ENCODE peak calls at places on chromosomes 13 and 19, in eight cellular contexts. One of them, this sample, is unnamed.

GRCh38 chr13:30859326-30859725 is 46.7 kb upstream of the MEDAG start:
- DNase-seq in heart right ventricle: no peak
- DNase-seq in adrenal gland: peak; percentile 30
- DNase-seq in CD4-positive, alpha-beta T cell: no peak
- DNase-seq in transverse colon: no peak
- DNase-seq in AG04450: no peak
- DNase-seq in GM23248: no peak
- DNase-seq in CD8-positive, alpha-beta T cell: no peak
- DNase-seq in this sample: no peak

GRCh38 chr19:9306443-9306842 is 3.2 kb downstream of the ZNF699 start:
- DNase-seq in GM23248: peak; percentile 87
- DNase-seq in heart right ventricle: no peak
- DNase-seq in adrenal gland: no peak
- DNase-seq in transverse colon: no peak
- DNase-seq in AG04450: peak; percentile 23
- DNase-seq in CD4-positive, alpha-beta T cell: no peak
- DNase-seq in CD8-positive, alpha-beta T cell: no peak
- DNase-seq in this sample: no peak

GRCh38 chr13:90256746-90257145 is 1090.7 kb upstream of the MIR17HG start:
- DNase-seq in adrenal gland: no peak
- DNase-seq in CD4-positive, alpha-beta T cell: no peak
- DNase-seq in GM23248: no peak
- DNase-seq in CD8-positive, alpha-beta T cell: no peak
- DNase-seq in transverse colon: no peak
- DNase-seq in heart right ventricle: no peak
- DNase-seq in AG04450: no peak
- DNase-seq in this sample: no peak

GRCh38 chr19:15210323-15210774 is 9.6 kb upstream of the NOTCH3 start:
- DNase-seq in CD8-positive, alpha-beta T cell: no peak
- DNase-seq in adrenal gland: peak; percentile 76
- DNase-seq in transverse colon: no peak
- DNase-seq in heart right ventricle: peak; percentile 34
- DNase-seq in GM23248: peak; percentile 90
- DNase-seq in CD4-positive, alpha-beta T cell: no peak
- DNase-seq in AG04450: no peak
- DNase-seq in this sample: no peak

GRCh38 chr19:50510700-50511068 is 307 bp downstream of the JOSD2 start:
- DNase-seq in CD4-positive, alpha-beta T cell: no peak
- DNase-seq in transverse colon: no peak
- DNase-seq in adrenal gland: no peak
- DNase-seq in GM23248: no peak
- DNase-seq in AG04450: no peak
- DNase-seq in CD8-positive, alpha-beta T cell: no peak
- DNase-seq in heart right ventricle: no peak
- DNase-seq in this sample: no peak

GRCh38 chr13:93794197-93794885 is 567.7 kb downstream of the GPC6 start:
- DNase-seq in CD4-positive, alpha-beta T cell: no peak
- DNase-seq in AG04450: no peak
- DNase-seq in CD8-positive, alpha-beta T cell: no peak
- DNase-seq in adrenal gland: no peak
- DNase-seq in transverse colon: no peak
- DNase-seq in heart right ventricle: no peak
- DNase-seq in GM23248: peak; percentile 8
- DNase-seq in this sample: no peak

GRCh38 chr19:3387645-3388589 is 21.5 kb downstream of the NFIC start:
- DNase-seq in heart right ventricle: peak; percentile 79
- DNase-seq in transverse colon: peak; percentile 89
- DNase-seq in CD8-positive, alpha-beta T cell: no peak
- DNase-seq in adrenal gland: peak; percentile 95
- DNase-seq in CD4-positive, alpha-beta T cell: no peak
- DNase-seq in AG04450: no peak
- DNase-seq in GM23248: peak; percentile 74
- DNase-seq in this sample: peak; percentile 84

GRCh38 chr13:106259928-106260327 is 275.5 kb downstream of the EFNB2 start:
- DNase-seq in transverse colon: no peak
- DNase-seq in GM23248: no peak
- DNase-seq in CD8-positive, alpha-beta T cell: no peak
- DNase-seq in heart right ventricle: no peak
- DNase-seq in AG04450: no peak
- DNase-seq in CD4-positive, alpha-beta T cell: no peak
- DNase-seq in adrenal gland: no peak
- DNase-seq in this sample: no peak

GRCh38 chr19:43731854-43732253 is 16.0 kb downstream of the IRGC start:
- DNase-seq in CD8-positive, alpha-beta T cell: no peak
- DNase-seq in heart right ventricle: no peak
- DNase-seq in transverse colon: no peak
- DNase-seq in CD4-positive, alpha-beta T cell: no peak
- DNase-seq in adrenal gland: no peak
- DNase-seq in GM23248: no peak
- DNase-seq in AG04450: no peak
- DNase-seq in this sample: no peak
- H3K9me3 ChIP-seq in CD8-positive, alpha-beta T cell: no peaks in the 10 kb centered on the region
- H3K9me3 ChIP-seq in heart right ventricle: no peaks in the 10 kb centered on the region
- H3K9me3 ChIP-seq in transverse colon: no peaks in the 10 kb centered on the region
- H3K9me3 ChIP-seq in CD4-positive, alpha-beta T cell: no peaks in the 10 kb centered on the region
- H3K9me3 ChIP-seq in adrenal gland: no peaks in the 10 kb centered on the region
- H3K9me3 ChIP-seq in GM23248: no peaks in the 10 kb centered on the region
- H3K9me3 ChIP-seq in AG04450: no peaks in the 10 kb centered on the region
- H3K9me3 ChIP-seq in this sample: no peaks in the 10 kb centered on the region

GRCh38 chr19:56491399-56491798 is 14.3 kb upstream of the ZNF667 start:
- DNase-seq in GM23248: peak; percentile 26
- DNase-seq in CD8-positive, alpha-beta T cell: no peak
- DNase-seq in transverse colon: no peak
- DNase-seq in heart right ventricle: no peak
- DNase-seq in adrenal gland: no peak
- DNase-seq in CD4-positive, alpha-beta T cell: no peak
- DNase-seq in AG04450: no peak
- DNase-seq in this sample: no peak
- H3K9me3 ChIP-seq in GM23248: no peaks in the 10 kb centered on the region
- H3K9me3 ChIP-seq in CD8-positive, alpha-beta T cell: peaks cover 27% of the 10 kb centered on the region
- H3K9me3 ChIP-seq in transverse colon: peaks cover 43% of the 10 kb centered on the region
- H3K9me3 ChIP-seq in heart right ventricle: no peaks in the 10 kb centered on the region
- H3K9me3 ChIP-seq in adrenal gland: no peaks in the 10 kb centered on the region
- H3K9me3 ChIP-seq in CD4-positive, alpha-beta T cell: peaks cover 54% of the 10 kb centered on the region
- H3K9me3 ChIP-seq in AG04450: peaks cover 19% of the 10 kb centered on the region
- H3K9me3 ChIP-seq in this sample: no peaks in the 10 kb centered on the region

DNA sequence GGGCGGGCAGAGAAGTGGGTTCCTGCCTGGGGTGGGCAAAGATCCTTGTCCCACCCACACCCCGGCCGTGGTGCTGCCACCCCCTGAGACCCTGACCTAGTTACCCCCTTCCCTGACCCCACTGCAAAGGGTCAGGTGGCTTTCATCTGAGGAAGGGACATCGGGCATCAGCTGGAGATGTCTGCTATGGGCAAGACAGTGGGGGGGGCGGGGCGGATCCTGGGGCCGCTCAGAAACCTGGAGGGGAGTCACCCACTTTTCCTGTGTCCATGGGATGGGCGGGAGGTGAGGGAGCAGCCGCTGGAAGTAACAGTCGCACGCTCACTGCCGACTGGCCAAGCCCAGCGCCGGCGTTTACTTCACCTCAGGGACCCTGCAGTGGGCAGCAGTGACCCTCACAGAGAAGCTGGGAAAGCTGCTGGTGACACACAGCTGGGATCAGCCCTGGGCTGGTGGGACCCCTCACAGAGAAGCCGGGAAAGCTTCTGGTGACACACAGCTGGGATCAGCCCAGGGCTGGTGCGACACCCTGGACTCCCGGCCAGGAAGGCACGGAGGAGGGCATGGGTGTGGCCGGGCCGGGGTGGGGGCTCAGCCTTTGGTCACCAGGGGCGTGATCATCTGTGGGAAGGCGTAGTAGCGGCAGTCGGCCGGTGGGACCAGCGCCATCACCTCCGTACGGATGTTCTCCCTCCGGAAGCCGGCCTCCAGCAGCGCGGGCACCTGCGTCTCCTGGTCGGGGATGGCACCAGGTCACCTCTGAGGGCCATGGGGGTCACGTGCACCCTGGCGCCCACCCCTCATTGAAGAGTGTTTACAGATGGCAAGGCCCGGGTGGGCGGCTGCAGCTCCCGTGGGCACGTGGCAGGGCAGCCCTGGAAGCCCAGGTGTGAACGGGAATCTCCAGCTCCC is 4.3 kb downstream of the GAMT start:
- DNase-seq in AG04450: no peak
- DNase-seq in heart right ventricle: no peak
- DNase-seq in transverse colon: no peak
- DNase-seq in CD4-positive, alpha-beta T cell: no peak
- DNase-seq in CD8-positive, alpha-beta T cell: no peak
- DNase-seq in adrenal gland: no peak
- DNase-seq in GM23248: peak; percentile 38
- DNase-seq in this sample: peak; percentile 58
- H3K9me3 ChIP-seq in AG04450: no peaks in the 10 kb centered on the region
- H3K9me3 ChIP-seq in heart right ventricle: no peaks in the 10 kb centered on the region
- H3K9me3 ChIP-seq in transverse colon: no peaks in the 10 kb centered on the region
- H3K9me3 ChIP-seq in CD4-positive, alpha-beta T cell: no peaks in the 10 kb centered on the region
- H3K9me3 ChIP-seq in CD8-positive, alpha-beta T cell: no peaks in the 10 kb centered on the region
- H3K9me3 ChIP-seq in adrenal gland: no peaks in the 10 kb centered on the region
- H3K9me3 ChIP-seq in GM23248: no peaks in the 10 kb centered on the region
- H3K9me3 ChIP-seq in this sample: no peaks in the 10 kb centered on the region

GRCh38 chr19:52557231-52557995 is 12.7 kb upstream of the ZNF701 start:
- DNase-seq in adrenal gland: no peak
- DNase-seq in CD4-positive, alpha-beta T cell: no peak
- DNase-seq in heart right ventricle: no peak
- DNase-seq in CD8-positive, alpha-beta T cell: no peak
- DNase-seq in GM23248: no peak
- DNase-seq in transverse colon: no peak
- DNase-seq in AG04450: no peak
- DNase-seq in this sample: no peak
- H3K9me3 ChIP-seq in adrenal gland: no peaks in the 10 kb centered on the region
- H3K9me3 ChIP-seq in CD4-positive, alpha-beta T cell: peaks cover 87% of the 10 kb centered on the region
- H3K9me3 ChIP-seq in heart right ventricle: no peaks in the 10 kb centered on the region
- H3K9me3 ChIP-seq in CD8-positive, alpha-beta T cell: peaks cover 66% of the 10 kb centered on the region
- H3K9me3 ChIP-seq in GM23248: peaks cover 18% of the 10 kb centered on the region
- H3K9me3 ChIP-seq in transverse colon: peaks cover 90% of the 10 kb centered on the region
- H3K9me3 ChIP-seq in AG04450: peaks cover 72% of the 10 kb centered on the region
- H3K9me3 ChIP-seq in this sample: peaks cover 8% of the 10 kb centered on the region

GRCh38 chr13:77616027-77616426 is 80.5 kb downstream of the SCEL start:
- DNase-seq in CD4-positive, alpha-beta T cell: no peak
- DNase-seq in adrenal gland: no peak
- DNase-seq in transverse colon: no peak
- DNase-seq in AG04450: no peak
- DNase-seq in heart right ventricle: no peak
- DNase-seq in CD8-positive, alpha-beta T cell: no peak
- DNase-seq in GM23248: no peak
- DNase-seq in this sample: no peak

GRCh38 chr13:77619655-77620054 is 77.8 kb upstream of the SLAIN1 start:
- DNase-seq in CD8-positive, alpha-beta T cell: no peak
- DNase-seq in AG04450: no peak
- DNase-seq in heart right ventricle: no peak
- DNase-seq in CD4-positive, alpha-beta T cell: no peak
- DNase-seq in adrenal gland: no peak
- DNase-seq in GM23248: no peak
- DNase-seq in transverse colon: no peak
- DNase-seq in this sample: no peak

GRCh38 chr13:77623797-77624196 is 73.7 kb upstream of the SLAIN1 start:
- DNase-seq in CD4-positive, alpha-beta T cell: no peak
- DNase-seq in AG04450: no peak
- DNase-seq in adrenal gland: no peak
- DNase-seq in transverse colon: no peak
- DNase-seq in heart right ventricle: no peak
- DNase-seq in CD8-positive, alpha-beta T cell: no peak
- DNase-seq in GM23248: no peak
- DNase-seq in this sample: no peak

DNA sequence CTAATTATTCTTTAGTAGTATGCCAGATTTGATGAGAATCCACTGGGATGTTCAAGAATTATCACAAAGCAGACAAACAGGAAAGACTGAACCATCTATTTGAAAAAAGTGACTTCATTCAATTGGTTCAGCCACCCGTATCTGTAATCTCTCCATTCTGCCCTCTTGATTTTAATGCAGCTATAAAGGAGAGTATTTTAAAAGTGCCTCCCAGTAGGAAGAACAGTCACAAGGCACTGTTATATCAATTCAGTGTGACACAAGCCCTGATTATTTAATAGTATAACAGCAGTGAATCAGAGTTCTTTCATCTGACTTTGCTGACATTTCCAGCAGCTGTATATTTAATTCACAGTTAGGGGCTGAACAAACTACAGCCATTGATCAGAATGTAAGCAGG is 77.3 kb upstream of the SLAIN1 start:
- DNase-seq in heart right ventricle: no peak
- DNase-seq in GM23248: no peak
- DNase-seq in CD4-positive, alpha-beta T cell: no peak
- DNase-seq in AG04450: no peak
- DNase-seq in transverse colon: no peak
- DNase-seq in adrenal gland: no peak
- DNase-seq in CD8-positive, alpha-beta T cell: no peak
- DNase-seq in this sample: no peak
- H3K9me3 ChIP-seq in heart right ventricle: no peaks in the 10 kb centered on the region
- H3K9me3 ChIP-seq in GM23248: no peaks in the 10 kb centered on the region
- H3K9me3 ChIP-seq in CD4-positive, alpha-beta T cell: no peaks in the 10 kb centered on the region
- H3K9me3 ChIP-seq in AG04450: no peaks in the 10 kb centered on the region
- H3K9me3 ChIP-seq in transverse colon: no peaks in the 10 kb centered on the region
- H3K9me3 ChIP-seq in adrenal gland: no peaks in the 10 kb centered on the region
- H3K9me3 ChIP-seq in CD8-positive, alpha-beta T cell: no peaks in the 10 kb centered on the region
- H3K9me3 ChIP-seq in this sample: no peaks in the 10 kb centered on the region

This sample was measured in small intestine.